ENCODE peak calls at places on chromosomes 16 and 17, in seven cellular contexts. B is naive thymus-derived CD4-positive, alpha-beta T cell; E is upper lobe of right lung; X is gastrocnemius medialis; V is left ventricle myocardium inferior; H is CD8-positive, alpha-beta T cell; O is neuronal stem cell. M is an unnamed sample. For H3K4me1 and H3K27me3, the result is how much of the 10 kb centered on the place peaks cover.

GRCh38 chr16:75580-76501 is 2.2 kb upstream of the MPG start:
- DNase-seq in B (no peak), E (peak), X (peak), V (peak), H (no peak), O (no peak), M (no peak)

GRCh38 chr16:28264656-28265055 is 27.7 kb upstream of the SBK1 start:
- DNase-seq in B (no peak), E (no peak), X (peak), V (no peak), H (no peak), O (no peak), M (no peak)

GRCh38 chr17:31746884-31747495 is 112.1 kb downstream of the COPRS start:
- DNase-seq in B (no peak), E (no peak), X (no peak), V (no peak), H (no peak), O (no peak), M (no peak)

GRCh38 chr17:34199932-34200534 is 55.1 kb upstream of the CCL2 start:
- DNase-seq in B (peak), E (no peak), X (peak), V (peak), H (peak), O (peak), M (peak)

GRCh38 chr16:81442220-81442908 is 2.2 kb upstream of the CMIP start:
- DNase-seq in B (no peak), E (no peak), X (no peak), V (no peak), H (no peak), O (no peak), M (no peak)

GRCh38 chr16:31080035-31080629 is 5.9 kb downstream of the ZNF646 start:
- DNase-seq in B (no peak), E (no peak), X (no peak), V (no peak), H (no peak), O (no peak), M (no peak)

GRCh38 chr16:57808589-57808988 is 6.3 kb upstream of the KIFC3 start:
- DNase-seq in B (no peak), E (no peak), X (no peak), V (no peak), H (no peak), O (no peak), M (no peak)

GRCh38 chr17:32019228-32019627 is 12.0 kb downstream of the LRRC37B start:
- DNase-seq in B (no peak), E (no peak), X (no peak), V (no peak), H (no peak), O (no peak), M (no peak)

GRCh38 chr17:2207815-2208515 is 95.6 kb downstream of the SMG6 start:
- DNase-seq in B (no peak), E (no peak), X (peak), V (no peak), H (no peak), O (no peak), M (no peak)

GRCh38 chr16:72536673-72537435 is 364.9 kb upstream of the PMFBP1 start:
- DNase-seq in B (no peak), E (no peak), X (no peak), V (no peak), H (no peak), O (no peak), M (no peak)

GRCh38 chr16:3158498-3159314 is 23.9 kb downstream of the ZNF213 start:
- DNase-seq in B (peak), E (peak), X (peak), V (peak), H (peak), O (peak), M (peak)

GRCh38 chr16:74623214-74623842 is 16.4 kb upstream of the GLG1 start:
- DNase-seq in B (peak), E (no peak), X (no peak), V (no peak), H (no peak), O (peak), M (no peak)

GRCh38 chr16:68227183-68227793 is 8.6 kb downstream of the ESRP2 start:
- DNase-seq in B (no peak), E (no peak), X (no peak), V (no peak), H (no peak), O (no peak), M (no peak)

GRCh38 chr16:68506331-68507053 is 32.6 kb upstream of the ZFP90 start:
- DNase-seq in B (no peak), E (no peak), X (no peak), V (no peak), H (no peak), O (no peak), M (no peak)

GRCh38 chr17:3827124-3827773 is 18.8 kb downstream of the NCBP3 start:
- DNase-seq in B (peak), E (no peak), X (peak), V (no peak), H (peak), O (peak), M (peak)

GRCh38 chr16:5678371-5678770 is 580.8 kb upstream of the EEF2KMT start:
- DNase-seq in B (no peak), E (no peak), X (no peak), V (no peak), H (no peak), O (peak), M (no peak)

GRCh38 chr16:21663889-21664647 is at the start of gene OTOA:
- DNase-seq in B (peak), E (no peak), X (no peak), V (no peak), H (no peak), O (no peak), M (peak)

GRCh38 chr17:17781591-17782424 is 55.0 kb downstream of the SREBF1 start:
- DNase-seq in B (peak), E (peak), X (peak), V (peak), H (no peak), O (peak), M (peak)

GRCh38 chr17:19630651-19631050 is 17.9 kb upstream of the ALDH3A2 start:
- DNase-seq in B (no peak), E (no peak), X (no peak), V (no peak), H (no peak), O (no peak), M (no peak)

GRCh38 chr17:57959929-57960328 is 4.7 kb upstream of the CUEDC1 start:
- DNase-seq in B (no peak), E (no peak), X (no peak), V (no peak), H (no peak), O (no peak), M (no peak)

GRCh38 chr16:51831595-51832352 is 680.7 kb upstream of the SALL1 start:
- DNase-seq in B (no peak), E (no peak), X (no peak), V (no peak), H (no peak), O (no peak), M (no peak)

GRCh38 chr17:59369026-59369724 is 37.7 kb downstream of the YPEL2 start:
- DNase-seq in B (no peak), E (no peak), X (peak), V (no peak), H (no peak), O (no peak), M (no peak)

GRCh38 chr16:5537347-5537746 is 439.8 kb upstream of the EEF2KMT start:
- DNase-seq in B (no peak), E (no peak), X (no peak), V (no peak), H (no peak), O (no peak), M (no peak)

GRCh38 chr16:12975766-12976165 is 74.4 kb downstream of the SHISA9 start:
- DNase-seq in B (no peak), E (no peak), X (no peak), V (no peak), H (no peak), O (no peak), M (no peak)

GRCh38 chr16:89006036-89006752 is 29.2 kb upstream of the CBFA2T3 start:
- DNase-seq in B (no peak), E (peak), X (no peak), V (no peak), H (no peak), O (no peak), M (peak)

GRCh38 chr16:29030086-29030840 is 45.4 kb downstream of the LAT start:
- DNase-seq in B (no peak), E (peak), X (no peak), V (no peak), H (no peak), O (no peak), M (no peak)

GRCh38 chr16:11403534-11403795 is 58.2 kb downstream of the RMI2 start:
- DNase-seq in B (no peak), E (no peak), X (no peak), V (no peak), H (no peak), O (no peak), M (no peak)

GRCh38 chr17:27667656-27668487 is 36.9 kb downstream of the LGALS9 start:
- DNase-seq in B (no peak), E (peak), X (no peak), V (no peak), H (no peak), O (no peak), M (no peak)

GRCh38 chr17:66474810-66475497 is 172.5 kb downstream of the PRKCA start:
- DNase-seq in B (no peak), E (no peak), X (no peak), V (no peak), H (no peak), O (no peak), M (no peak)

GRCh38 chr16:68335175-68335574 is 24.4 kb downstream of the PRMT7 start:
- DNase-seq in B (no peak), E (no peak), X (no peak), V (no peak), H (no peak), O (no peak), M (no peak)

GRCh38 chr16:55630774-55631173 is 25.0 kb upstream of the SLC6A2 start:
- DNase-seq in B (no peak), E (no peak), X (no peak), V (no peak), H (no peak), O (no peak), M (no peak)

GRCh38 chr17:34542700-34543336 is 36.6 kb upstream of the TMEM132E start:
- DNase-seq in B (peak), E (no peak), X (no peak), V (no peak), H (peak), O (peak), M (peak)

GRCh38 chr16:2148714-2149629 is 547 bp downstream of the RAB26 start:
- DNase-seq in B (no peak), E (peak), X (no peak), V (no peak), H (no peak), O (no peak), M (no peak)

GRCh38 chr17:76370261-76370993 is 14.0 kb upstream of the SPHK1 start:
- DNase-seq in B (no peak), E (no peak), X (peak), V (peak), H (no peak), O (no peak), M (peak)
- H3K4me1 ChIP-seq in B (under half), E (under half), X (under half), V (under half), H (under half), O (under half), M (under half)

GRCh38 chr17:78208486-78208885 is 5.6 kb upstream of the BIRC5 start:
- DNase-seq in B (no peak), E (no peak), X (no peak), V (no peak), H (no peak), O (no peak), M (no peak)

GRCh38 chr17:78204387-78205123 is 9.5 kb upstream of the BIRC5 start:
- DNase-seq in B (no peak), E (no peak), X (no peak), V (no peak), H (no peak), O (no peak), M (no peak)

GRCh38 chr17:78206298-78206697 is 7.8 kb upstream of the BIRC5 start:
- DNase-seq in B (no peak), E (no peak), X (no peak), V (no peak), H (no peak), O (no peak), M (no peak)

GRCh38 chr17:78202666-78203065 is 11.4 kb upstream of the BIRC5 start:
- DNase-seq in B (no peak), E (no peak), X (no peak), V (no peak), H (no peak), O (no peak), M (no peak)

GRCh38 chr17:78205124-78205775 is 8.8 kb upstream of the BIRC5 start:
- DNase-seq in B (no peak), E (no peak), X (no peak), V (no peak), H (no peak), O (no peak), M (no peak)
- H3K4me3 ChIP-seq in B (no peak), E (no peak), X (no peak), V (no peak), H (no peak), O (no peak), M (no peak)

GRCh38 chr17:79335456-79335855 is 260.8 kb downstream of the ENGASE start:
- DNase-seq in B (no peak), E (no peak), X (no peak), V (no peak), H (no peak), O (no peak), M (no peak)

GRCh38 chr17:79330696-79331095 is 256.1 kb downstream of the ENGASE start:
- DNase-seq in B (no peak), E (no peak), X (no peak), V (no peak), H (no peak), O (no peak), M (no peak)

GRCh38 chr17:79331492-79331891 is 256.9 kb downstream of the ENGASE start:
- DNase-seq in B (no peak), E (no peak), X (no peak), V (no peak), H (no peak), O (no peak), M (no peak)

GRCh38 chr17:79330229-79330628 is 255.6 kb downstream of the ENGASE start:
- DNase-seq in B (no peak), E (no peak), X (no peak), V (no peak), H (no peak), O (no peak), M (no peak)

DNA sequence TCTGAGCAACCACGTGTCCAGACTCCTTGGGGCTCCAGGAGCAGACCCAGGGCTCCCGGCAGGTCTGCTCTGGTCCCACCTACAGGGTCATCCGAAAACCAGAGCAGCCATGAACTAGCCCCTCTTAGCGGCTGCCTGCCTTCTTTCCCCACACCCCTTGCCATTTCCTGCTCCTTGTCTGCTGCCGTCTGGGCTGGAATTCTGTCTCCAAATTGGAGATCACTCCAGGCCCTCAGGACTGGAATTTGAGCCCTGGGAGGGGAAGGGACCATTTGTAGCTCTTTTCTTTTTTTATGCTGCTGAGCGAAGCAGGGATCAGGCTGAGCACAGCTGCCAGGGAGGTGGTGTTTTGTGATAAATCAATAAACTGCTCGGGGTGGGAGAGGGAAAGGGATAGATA is 257.4 kb downstream of the ENGASE start:
- DNase-seq in B (no peak), E (no peak), X (no peak), V (no peak), H (no peak), O (no peak), M (no peak)
- H3K27me3 ChIP-seq in B (under half), E (under half), X (under half), V (half or more), H (under half), O (under half), M (half or more)

GRCh38 chr16:24984903-24985675 is 30.1 kb downstream of the ARHGAP17 start:
- DNase-seq in B (no peak), E (no peak), X (peak), V (no peak), H (no peak), O (no peak), M (no peak)
- H3K4me1 ChIP-seq in B (under half), E (half or more), X (half or more), V (half or more), H (under half), O (under half), M (under half)

GRCh38 chr16:84119368-84119767 is 2.6 kb upstream of the MBTPS1 start:
- DNase-seq in B (no peak), E (no peak), X (no peak), V (no peak), H (no peak), O (no peak), M (no peak)
- H3K4me3 ChIP-seq in B (no peak), E (no peak), X (no peak), V (no peak), H (no peak), O (no peak), M (no peak)

DNA sequence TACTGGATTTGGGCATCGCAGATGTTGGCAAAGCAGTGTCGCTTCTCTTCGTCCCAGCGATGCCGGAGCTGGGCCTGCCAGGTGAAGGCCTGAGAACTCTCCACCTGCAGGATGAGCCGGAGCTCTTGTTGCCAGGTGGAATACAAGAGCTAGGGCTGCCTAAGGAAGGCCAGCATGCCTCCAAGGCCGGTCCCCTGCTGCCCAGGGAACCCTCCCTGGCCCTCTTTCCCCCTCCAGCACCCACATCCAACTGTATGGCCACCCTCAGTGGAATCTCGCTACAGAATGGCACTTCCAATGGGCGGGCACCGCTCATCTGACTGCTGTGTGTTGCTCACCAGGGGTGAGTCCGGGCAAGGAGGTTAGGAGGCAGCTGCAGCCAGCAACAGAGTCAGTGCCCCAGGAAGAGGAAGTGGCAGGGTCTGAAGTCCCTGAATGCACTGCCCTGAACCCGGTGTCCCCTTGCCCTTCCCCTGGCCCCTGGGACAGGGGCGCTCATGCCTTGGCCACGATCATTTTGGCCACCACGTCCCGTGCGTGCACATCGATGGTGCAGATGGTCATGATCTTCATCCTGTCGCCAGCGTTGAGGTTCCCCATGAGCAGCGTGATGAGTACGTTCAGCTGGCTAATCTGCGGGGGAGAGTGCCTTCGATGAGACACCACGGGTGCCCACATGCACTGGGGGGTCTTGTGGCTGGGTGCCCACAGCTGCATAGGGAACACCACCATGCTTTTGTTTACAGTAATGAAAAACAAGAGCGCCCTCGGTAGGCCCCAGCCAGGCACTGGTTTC is 75.8 kb downstream of the DNAH17 start:
- DNase-seq in B (no peak), E (peak), X (no peak), V (no peak), H (no peak), O (no peak), M (no peak)
- H3K27me3 ChIP-seq in B (under half), E (under half), X (under half), V (under half), H (under half), O (under half), M (under half)